ENCODE peak calls at places on chromosomes 1 and 21, in nine cellular contexts. A is nephron progenitor cell; V is progenitor cell of endocrine pancreas; U is CD8-positive, alpha-beta T cell; P is heart right ventricle; Y is fibroblast of pulmonary artery; J is heart left ventricle; Q is cardiac muscle cell; N is dorsolateral prefrontal cortex. D is an unnamed sample.

GRCh38 chr1:118783095-118783758 is 204.9 kb downstream of the TBX15 start:
- DNase-seq in U (no peak), N (no peak), A (no peak), J (no peak), Y (no peak), P (no peak), V (no peak), Q (no peak), D (no peak)

GRCh38 chr21:41932191-41932575 is 21.6 kb downstream of the C2CD2 start:
- DNase-seq in U (no peak), V (no peak), A (no peak), N (no peak), J (no peak), Y (peak; percentile 82), Q (no peak), P (no peak), D (no peak)

GRCh38 chr1:53140451-53140850 is 2.0 kb downstream of the SLC1A7 start:
- DNase-seq in P (no peak), N (no peak), U (no peak), A (no peak), J (no peak), V (no peak), Y (no peak), Q (no peak), D (no peak)

GRCh38 chr1:219639843-219640606 is 27.1 kb upstream of the ZC3H11B start:
- DNase-seq in V (no peak), U (no peak), Q (no peak), Y (no peak), A (no peak), N (no peak), P (no peak), J (no peak), D (no peak)

GRCh38 chr1:24003331-24003972 is 23.3 kb upstream of the SRSF10 start:
- DNase-seq in P (no peak), V (no peak), J (no peak), Q (no peak), Y (peak; percentile 89), A (no peak), U (no peak), N (no peak), D (no peak)

GRCh38 chr1:222392571-222392970 is 155.3 kb downstream of the HHIPL2 start:
- DNase-seq in U (no peak), Y (no peak), A (no peak), V (no peak), P (no peak), N (no peak), J (no peak), Q (no peak), D (no peak)

GRCh38 chr1:145922266-145922665 is 3.7 kb upstream of the PEX11B start:
- DNase-seq in A (no peak), Y (peak; percentile 61), Q (no peak), U (no peak), N (no peak), V (no peak), P (no peak), J (no peak), D (no peak)

GRCh38 chr1:20742671-20743070 is 10.2 kb upstream of the SH2D5 start:
- DNase-seq in V (no peak), N (no peak), Y (no peak), J (no peak), Q (no peak), A (no peak), P (no peak), U (no peak), D (no peak)

GRCh38 chr1:161779393-161779792 is 13.3 kb downstream of the ATF6 start:
- DNase-seq in Q (no peak), A (no peak), J (no peak), V (no peak), Y (no peak), U (no peak), N (no peak), P (no peak), D (no peak)

GRCh38 chr1:12745992-12746323 is at the start of gene CFAP107:
- DNase-seq in Y (no peak), Q (no peak), V (no peak), N (no peak), U (no peak), A (no peak), J (no peak), P (no peak), D (no peak)

GRCh38 chr1:60866884-60867648 is 215.3 kb upstream of the NFIA start:
- DNase-seq in J (no peak), P (no peak), Y (peak; percentile 45), Q (no peak), V (no peak), N (no peak), A (no peak), U (no peak), D (no peak)

GRCh38 chr21:45895778-45896370 is 85.7 kb upstream of the COL6A1 start:
- DNase-seq in J (peak; percentile 9), U (no peak), P (no peak), A (no peak), Y (no peak), V (no peak), N (no peak), Q (no peak), D (no peak)

GRCh38 chr21:37157938-37158337 is 84.9 kb downstream of the TTC3 start:
- DNase-seq in Q (no peak), Y (no peak), J (no peak), U (no peak), V (no peak), A (no peak), P (no peak), N (no peak), D (no peak)
- TF ChIP-seq CTCF in Q (no peak), Y (no peak), J (no peak), U (no peak), V (no peak), A (no peak), P (no peak), N (no peak), D (no peak)

GRCh38 chr1:151905070-151905442 is 4.3 kb downstream of the THEM4 start:
- DNase-seq in Y (peak; percentile 59), N (no peak), V (no peak), P (peak; percentile 18), U (peak; percentile 59), J (no peak), A (no peak), Q (peak; percentile 11), D (no peak)

GRCh38 chr1:151908228-151908691 is 1.1 kb downstream of the THEM4 start:
- DNase-seq in Y (peak; percentile 36), U (no peak), N (no peak), V (no peak), A (peak; percentile 21), J (no peak), Q (no peak), P (no peak), D (no peak)

GRCh38 chr1:151907363-151908139 is 1.8 kb downstream of the THEM4 start:
- DNase-seq in A (no peak), U (no peak), V (no peak), N (no peak), J (no peak), P (no peak), Y (no peak), Q (no peak), D (no peak)

GRCh38 chr1:151912973-151913372 is 3.7 kb upstream of the THEM4 start:
- DNase-seq in N (no peak), U (no peak), V (no peak), P (no peak), Q (no peak), A (no peak), J (no peak), Y (no peak), D (no peak)

DNA sequence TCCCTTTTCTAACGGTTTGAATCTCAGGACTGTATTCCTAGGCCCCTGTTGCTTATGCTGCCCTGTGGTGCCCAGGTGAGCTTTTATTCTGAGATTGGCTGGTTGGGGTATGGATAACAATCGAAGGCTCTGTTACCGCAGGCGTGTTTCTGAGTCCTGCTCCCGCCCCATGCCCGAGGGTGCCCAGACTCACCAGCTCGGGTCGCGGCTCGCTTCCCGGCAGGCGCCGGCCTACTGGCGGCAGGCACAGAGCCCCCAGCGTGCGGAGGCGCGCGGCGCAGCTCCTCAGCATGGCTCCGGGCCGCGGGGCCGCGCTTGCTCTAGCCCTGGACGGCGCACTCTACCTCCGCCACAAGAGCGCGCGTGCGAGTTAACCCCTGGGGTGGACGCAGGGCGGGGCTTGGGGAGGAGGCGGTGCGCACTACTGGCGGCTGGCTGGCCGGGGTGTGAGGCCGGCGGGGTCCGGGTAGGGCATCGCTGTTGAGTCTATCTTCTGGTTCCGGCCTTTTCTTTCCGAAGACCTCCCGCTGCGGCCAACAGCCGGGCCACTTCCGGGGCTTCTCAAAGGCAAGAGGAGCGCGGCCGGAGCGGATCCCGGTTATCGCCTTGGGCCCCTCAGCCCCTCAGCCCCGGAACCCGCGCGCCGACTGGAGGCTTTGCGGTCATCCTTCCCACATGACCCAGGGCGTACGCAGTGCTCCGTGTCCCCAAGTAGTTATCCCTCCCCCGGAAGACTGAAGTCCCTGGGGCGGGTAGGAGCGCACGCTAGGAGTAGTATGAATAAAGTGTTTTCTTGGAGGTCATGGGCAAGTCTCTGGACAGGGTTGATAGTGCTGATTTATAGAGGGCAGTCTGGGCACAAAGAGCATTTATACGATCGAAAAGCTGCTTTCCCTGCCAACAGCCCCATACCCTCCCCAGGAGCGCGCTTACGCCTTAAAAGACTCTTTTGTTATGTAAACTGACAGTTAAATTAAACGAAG is at the start of gene THEM4:
- DNase-seq in V (peak; percentile 96), U (peak; percentile 90), Q (peak; percentile 99), J (peak; percentile 99), P (peak; percentile 98), N (peak; percentile 94), Y (peak; percentile 97), A (peak; percentile 98), D (peak; percentile 100)
- TF ChIP-seq CTCF in V (peak; percentile 42), U (no peak), Q (peak; percentile 29), J (peak; percentile 34), P (peak; percentile 59), N (peak; percentile 46), Y (no peak), A (no peak), D (no peak)

GRCh38 chr21:18801468-18801867 is 397.9 kb upstream of the TMPRSS15 start:
- DNase-seq in Y (peak; percentile 17), Q (no peak), N (no peak), U (no peak), P (no peak), J (no peak), V (no peak), A (no peak), D (no peak)
- TF ChIP-seq CTCF in Y (peak; percentile 13), Q (no peak), N (no peak), U (no peak), P (peak; percentile 36), J (no peak), V (peak; percentile 27), A (no peak), D (no peak)

GRCh38 chr1:162822391-162823200 is 32.1 kb downstream of the HSD17B7 start:
- DNase-seq in P (peak; percentile 14), U (peak; percentile 7), J (peak; percentile 22), Y (no peak), N (peak; percentile 49), Q (peak; percentile 39), A (peak; percentile 49), V (peak; percentile 11), D (peak; percentile 45)
- TF ChIP-seq CTCF in P (no peak), U (no peak), J (no peak), Y (no peak), N (no peak), Q (peak; percentile 18), A (no peak), V (no peak), D (no peak)

GRCh38 chr1:175341631-175342429 is 149.3 kb upstream of the KIAA0040 start:
- DNase-seq in V (no peak), P (no peak), A (no peak), Q (no peak), J (no peak), Y (no peak), U (no peak), N (no peak), D (no peak)

GRCh38 chr1:175343945-175344344 is 151.4 kb upstream of the KIAA0040 start:
- DNase-seq in A (no peak), P (no peak), V (no peak), J (no peak), N (no peak), Q (no peak), Y (no peak), U (no peak), D (no peak)

GRCh38 chr1:175338447-175339135 is 146.0 kb upstream of the KIAA0040 start:
- DNase-seq in Y (no peak), V (peak; percentile 18), U (peak; percentile 55), A (peak; percentile 64), J (no peak), N (no peak), P (no peak), Q (peak; percentile 47), D (peak; percentile 78)
- TF ChIP-seq CTCF in Y (peak; percentile 15), V (peak; percentile 61), U (peak; percentile 58), A (peak; percentile 55), J (peak; percentile 39), N (peak; percentile 46), P (peak; percentile 31), Q (peak; percentile 27), D (peak; percentile 85)